ENCODE peak calls at places on chromosome 1, in nine cellular contexts. Z, L, C, V, X, W, E, U and K are unnamed samples.

GRCh38 chr1:54229281-54229891 is 29.4 kb downstream of the MRPL37 start:
- DNase-seq in Z (no peak), L (no peak), C (no peak), V (no peak), X (no peak), W (peak; percentile 46), E (peak; percentile 83), U (peak; percentile 72), K (peak; percentile 82)

GRCh38 chr1:158035014-158035413 is 41.6 kb downstream of the KIRREL1 start:
- DNase-seq in Z (no peak), L (no peak), C (no peak), V (no peak), X (no peak), W (no peak), E (no peak), U (no peak), K (no peak)

GRCh38 chr1:7975212-7975865 is 13.8 kb downstream of the PARK7 start:
- DNase-seq in Z (peak; percentile 67), L (peak; percentile 37), C (no peak), V (peak; percentile 92), X (peak; percentile 42), W (peak; percentile 71), E (peak; percentile 72), U (peak; percentile 75), K (peak; percentile 78)

GRCh38 chr1:88595355-88595754 is 88.7 kb upstream of the PKN2 start:
- DNase-seq in Z (no peak), L (no peak), C (no peak), V (no peak), X (no peak), W (peak; percentile 75), E (no peak), U (peak; percentile 57), K (peak; percentile 34)

GRCh38 chr1:23530089-23530749 is 814 bp downstream of the E2F2 start:
- DNase-seq in Z (no peak), L (no peak), C (no peak), V (no peak), X (no peak), W (no peak), E (no peak), U (no peak), K (peak; percentile 77)

GRCh38 chr1:11519629-11520031 is 40.7 kb downstream of the DISP3 start:
- DNase-seq in Z (no peak), L (no peak), C (no peak), V (peak; percentile 69), X (no peak), W (no peak), E (no peak), U (no peak), K (no peak)

GRCh38 chr1:16043950-16044349 is 368 bp downstream of the CLCNKB start:
- DNase-seq in Z (no peak), L (no peak), C (no peak), V (no peak), X (no peak), W (no peak), E (no peak), U (no peak), K (no peak)

GRCh38 chr1:205172729-205173366 is 38.7 kb downstream of the DSTYK start:
- DNase-seq in Z (no peak), L (no peak), C (no peak), V (peak; percentile 42), X (no peak), W (no peak), E (no peak), U (peak; percentile 99), K (peak; percentile 23)

GRCh38 chr1:187566371-187566770 is 737.6 kb downstream of the PLA2G4A start:
- DNase-seq in Z (no peak), L (no peak), C (no peak), V (no peak), X (no peak), W (no peak), E (no peak), U (no peak), K (no peak)

DNA sequence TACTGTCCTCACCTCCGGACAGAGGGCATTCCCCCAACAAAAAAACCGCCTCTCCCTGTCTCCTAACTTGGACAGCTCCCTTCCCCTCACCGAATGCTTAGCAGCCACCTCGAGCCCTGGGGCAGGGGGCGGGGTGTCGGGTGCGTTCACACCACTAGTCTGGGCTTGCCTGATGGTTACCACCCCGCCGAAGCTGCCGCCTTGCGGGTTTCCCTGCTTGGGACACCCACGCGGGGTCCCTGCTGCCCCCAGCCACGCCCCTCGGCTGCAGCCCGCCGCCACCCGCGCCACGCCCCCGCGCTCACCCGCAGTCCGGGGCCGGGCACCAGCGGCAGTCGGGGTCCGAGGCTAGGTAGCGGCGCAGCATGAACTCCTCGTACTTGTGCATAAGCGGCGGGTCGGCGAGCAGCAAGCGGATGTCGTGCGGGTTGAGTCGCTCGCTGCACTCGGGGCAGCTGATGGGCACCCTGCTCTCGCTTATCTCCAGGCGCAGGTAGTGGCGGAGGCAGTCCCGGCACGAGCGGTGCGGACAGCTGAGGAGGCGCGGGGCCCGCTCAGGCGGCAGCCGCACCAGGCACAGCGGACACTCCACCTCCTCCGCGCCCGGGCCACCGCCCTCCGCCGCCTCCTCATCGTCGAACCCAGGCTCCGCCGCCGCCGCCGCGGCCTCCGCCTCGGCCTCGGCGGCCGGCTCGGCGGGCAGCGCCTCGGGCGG is 706 bp downstream of the RNF19B start:
- DNase-seq in Z (no peak), L (peak; percentile 51), C (no peak), V (peak; percentile 94), X (peak; percentile 36), W (peak; percentile 76), E (peak; percentile 75), U (peak; percentile 33), K (peak; percentile 80)
- TF ChIP-seq POLR2A in Z (no peak), L (no peak), C (no peak), V (no peak), X (no peak), W (no peak), E (no peak), U (no peak), K (no peak)

GRCh38 chr1:223020770-223021169 is 122.3 kb downstream of the TLR5 start:
- DNase-seq in Z (no peak), L (no peak), C (no peak), V (no peak), X (no peak), W (no peak), E (no peak), U (no peak), K (no peak)
- TF ChIP-seq POLR2A in Z (no peak), L (no peak), C (no peak), V (no peak), X (no peak), W (no peak), E (no peak), U (no peak), K (no peak)

GRCh38 chr1:151762941-151763921 is at the start of gene MRPL9:
- DNase-seq in Z (peak; percentile 61), L (peak; percentile 94), C (peak; percentile 95), V (peak; percentile 94), X (peak; percentile 94), W (peak; percentile 91), E (peak; percentile 82), U (peak; percentile 71), K (peak; percentile 92)
- TF ChIP-seq POLR2A in Z (no peak), L (peak; percentile 81), C (no peak), V (no peak), X (peak; percentile 78), W (peak; percentile 66), E (peak; percentile 60), U (peak; percentile 78), K (peak; percentile 76)

GRCh38 chr1:193311226-193311948 is 125.0 kb upstream of the B3GALT2 start:
- DNase-seq in Z (no peak), L (no peak), C (no peak), V (no peak), X (no peak), W (no peak), E (no peak), U (no peak), K (no peak)

GRCh38 chr1:193312432-193312831 is 126.0 kb upstream of the B3GALT2 start:
- DNase-seq in Z (no peak), L (no peak), C (no peak), V (no peak), X (no peak), W (no peak), E (no peak), U (no peak), K (no peak)

GRCh38 chr1:193318347-193318746 is 131.9 kb upstream of the B3GALT2 start:
- DNase-seq in Z (no peak), L (no peak), C (no peak), V (no peak), X (no peak), W (no peak), E (no peak), U (peak; percentile 47), K (no peak)

GRCh38 chr1:193310569-193310968 is 124.2 kb upstream of the B3GALT2 start:
- DNase-seq in Z (no peak), L (no peak), C (no peak), V (no peak), X (no peak), W (no peak), E (no peak), U (no peak), K (no peak)

GRCh38 chr1:193313354-193314140 is 127.1 kb upstream of the B3GALT2 start:
- DNase-seq in Z (no peak), L (no peak), C (no peak), V (no peak), X (no peak), W (no peak), E (no peak), U (no peak), K (no peak)
- TF ChIP-seq POLR2A in Z (no peak), L (no peak), C (no peak), V (no peak), X (no peak), W (no peak), E (no peak), U (no peak), K (no peak)

DNA sequence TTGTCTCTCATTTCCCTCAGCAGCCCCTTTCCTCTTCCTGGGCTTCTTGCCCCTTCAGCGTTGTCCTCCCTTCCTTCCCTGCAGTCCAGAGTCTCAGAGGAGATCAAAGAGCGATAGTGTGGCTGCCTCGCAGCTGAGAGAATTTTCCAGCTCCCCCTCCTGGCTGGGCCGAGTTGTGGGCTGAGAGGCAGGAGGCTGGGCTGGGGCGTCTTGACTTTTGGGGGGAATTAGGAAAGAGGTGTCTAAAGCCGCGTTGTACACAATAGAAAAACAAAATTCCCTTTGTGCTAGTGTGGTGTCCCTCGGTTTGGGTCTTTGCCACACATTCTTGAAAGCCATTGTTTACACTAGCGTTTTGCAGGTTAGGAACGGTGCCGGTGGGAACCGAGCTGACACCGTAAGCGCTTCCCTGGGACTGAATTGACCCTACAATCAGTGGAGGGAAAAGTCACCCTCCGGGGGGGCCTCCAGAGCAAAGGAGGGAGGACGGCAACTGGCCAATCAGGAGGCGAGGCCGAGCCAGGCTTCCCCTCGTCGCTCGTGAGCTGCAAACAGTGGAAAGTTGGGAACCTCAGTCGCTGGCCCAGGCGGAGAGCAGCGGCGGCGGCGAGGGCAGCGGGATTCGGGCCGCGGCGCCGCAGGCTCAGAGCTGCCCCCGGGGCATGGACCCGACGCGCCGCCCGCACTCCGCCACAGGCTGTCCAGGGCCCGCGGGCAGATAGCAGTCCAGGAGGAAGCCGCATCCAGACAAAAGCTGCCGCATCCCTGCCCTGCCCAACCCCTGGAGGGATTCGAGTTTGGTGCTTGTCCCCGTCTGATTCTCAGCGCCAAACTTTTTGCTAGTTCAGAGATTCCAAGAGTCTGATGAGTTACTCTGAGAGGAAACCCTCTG is at the start of gene HMCN1:
- DNase-seq in Z (peak; percentile 59), L (no peak), C (no peak), V (peak; percentile 94), X (no peak), W (peak; percentile 13), E (peak; percentile 78), U (peak; percentile 65), K (peak; percentile 41)
- TF ChIP-seq POLR2A in Z (peak; percentile 31), L (no peak), C (no peak), V (no peak), X (no peak), W (no peak), E (no peak), U (peak; percentile 45), K (no peak)

GRCh38 chr1:21820597-21821232 is 8.7 kb downstream of the LDLRAD2 start:
- DNase-seq in Z (no peak), L (no peak), C (no peak), V (no peak), X (no peak), W (no peak), E (no peak), U (no peak), K (no peak)
- TF ChIP-seq POLR2A in Z (no peak), L (no peak), C (no peak), V (no peak), X (no peak), W (no peak), E (no peak), U (no peak), K (no peak)